ENCODE peak calls at places on chromosomes 13 and 19, in seven cellular contexts. B, Y, O, A, T, C and N are unnamed samples.

GRCh38 chr19:30479657-30480056 is 107.5 kb downstream of the ZNF536 start:
- DNase-seq in B (no peak), Y (no peak), O (no peak), A (no peak), T (no peak), C (no peak), N (no peak)

GRCh38 chr13:27825153-27825552 is 32.9 kb downstream of the GSX1 start:
- DNase-seq in B (no peak), Y (no peak), O (no peak), A (no peak), T (no peak), C (no peak), N (no peak)

GRCh38 chr19:50465000-50465399 is 11.3 kb upstream of the EMC10 start:
- DNase-seq in B (no peak), Y (no peak), O (no peak), A (no peak), T (no peak), C (no peak), N (no peak)

GRCh38 chr19:57075801-57076492 is 43.8 kb upstream of the USP29 start:
- DNase-seq in B (no peak), Y (no peak), O (no peak), A (no peak), T (no peak), C (no peak), N (no peak)

GRCh38 chr13:54536112-54536511 is 1507.5 kb downstream of the OLFM4 start:
- DNase-seq in B (no peak), Y (no peak), O (no peak), A (no peak), T (no peak), C (no peak), N (no peak)

GRCh38 chr13:65339236-65339635 is 1890.9 kb downstream of the PCDH9 start:
- DNase-seq in B (no peak), Y (no peak), O (no peak), A (no peak), T (no peak), C (no peak), N (no peak)

GRCh38 chr13:48660356-48661076 is 6.8 kb downstream of the CYSLTR2 start:
- DNase-seq in B (no peak), Y (no peak), O (no peak), A (peak), T (no peak), C (no peak), N (no peak)

GRCh38 chr13:98450495-98451167 is 126.3 kb downstream of the STK24 start:
- DNase-seq in B (peak), Y (no peak), O (no peak), A (no peak), T (no peak), C (no peak), N (no peak)

GRCh38 chr19:1730157-1730556 is 23.1 kb upstream of the ONECUT3 start:
- DNase-seq in B (no peak), Y (no peak), O (no peak), A (no peak), T (no peak), C (no peak), N (no peak)

DNA sequence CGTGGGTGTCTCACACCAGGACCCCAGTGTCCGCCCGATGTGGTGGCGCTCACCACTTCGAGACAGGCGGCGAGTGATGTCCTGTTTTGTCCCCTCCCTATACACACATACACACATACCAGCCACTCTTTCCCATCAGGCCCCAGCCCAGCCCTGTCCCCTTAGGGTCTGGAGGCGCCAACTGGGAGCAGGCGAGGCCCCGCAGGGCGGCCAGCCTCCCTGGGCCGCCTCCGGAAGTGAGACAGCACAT is 38.1 kb upstream of the NANOS3 start:
- DNase-seq in B (no peak), Y (no peak), O (no peak), A (no peak), T (no peak), C (no peak), N (no peak)
- TF ChIP-seq POLR2A in B (no peak), Y (no peak), O (no peak), A (no peak), T (peak), C (no peak), N (peak)

GRCh38 chr19:38640368-38640767 is 7.1 kb upstream of the ACTN4 start:
- DNase-seq in B (no peak), Y (no peak), O (no peak), A (no peak), T (no peak), C (no peak), N (no peak)

GRCh38 chr19:38635483-38636399 is 11.7 kb upstream of the ACTN4 start:
- DNase-seq in B (no peak), Y (no peak), O (no peak), A (no peak), T (no peak), C (no peak), N (no peak)

GRCh38 chr19:38639679-38640078 is 7.8 kb upstream of the ACTN4 start:
- DNase-seq in B (no peak), Y (no peak), O (no peak), A (no peak), T (no peak), C (no peak), N (no peak)

GRCh38 chr19:38634757-38635482 is 12.5 kb upstream of the ACTN4 start:
- DNase-seq in B (peak), Y (no peak), O (peak), A (peak), T (peak), C (no peak), N (no peak)

DNA sequence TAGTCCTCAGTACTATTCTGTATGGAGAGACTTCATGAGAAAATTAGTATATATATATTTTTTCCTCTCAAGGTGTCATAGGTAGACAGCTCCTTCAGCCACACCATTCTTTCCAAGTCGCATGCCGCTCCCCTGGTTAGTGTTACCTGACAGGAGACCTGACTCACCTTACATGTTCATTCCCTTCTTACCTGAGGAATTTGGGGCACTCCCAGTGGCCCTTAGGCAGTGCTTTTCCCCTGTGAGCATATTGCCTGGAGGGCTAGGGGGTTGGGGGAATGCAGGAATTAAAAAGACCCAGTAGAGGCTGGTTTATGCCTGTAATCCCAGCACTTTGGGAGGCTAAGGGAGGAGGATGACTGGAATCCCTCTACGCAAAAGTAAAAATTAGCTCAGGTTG is 9.0 kb upstream of the ACTN4 start:
- DNase-seq in B (no peak), Y (no peak), O (no peak), A (no peak), T (no peak), C (no peak), N (no peak)
- TF ChIP-seq POLR2A in B (no peak), Y (no peak), O (no peak), A (no peak), T (no peak), C (no peak), N (no peak)

DNA sequence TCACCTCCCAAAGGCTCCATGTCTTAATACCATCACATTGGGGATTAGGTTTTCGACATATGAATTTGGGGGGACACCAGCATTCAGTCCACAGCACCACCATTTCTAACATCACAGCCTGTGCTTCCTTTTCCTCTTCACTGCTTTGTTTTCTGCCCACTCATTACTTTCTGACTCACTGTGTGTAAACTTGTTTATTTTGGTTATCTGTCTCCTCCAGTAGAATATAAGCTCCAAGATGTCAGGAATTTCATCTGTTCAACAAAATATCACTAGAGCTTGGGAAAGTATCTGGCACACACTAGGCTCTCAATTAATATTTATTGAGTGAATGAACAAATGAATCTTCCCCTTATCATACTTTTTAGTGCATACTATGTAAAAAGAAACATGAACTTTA is 152.0 kb downstream of the NUFIP1 start:
- DNase-seq in B (no peak), Y (no peak), O (no peak), A (no peak), T (no peak), C (no peak), N (no peak)
- TF ChIP-seq POLR2A in B (no peak), Y (no peak), O (no peak), A (no peak), T (no peak), C (no peak), N (no peak)

DNA sequence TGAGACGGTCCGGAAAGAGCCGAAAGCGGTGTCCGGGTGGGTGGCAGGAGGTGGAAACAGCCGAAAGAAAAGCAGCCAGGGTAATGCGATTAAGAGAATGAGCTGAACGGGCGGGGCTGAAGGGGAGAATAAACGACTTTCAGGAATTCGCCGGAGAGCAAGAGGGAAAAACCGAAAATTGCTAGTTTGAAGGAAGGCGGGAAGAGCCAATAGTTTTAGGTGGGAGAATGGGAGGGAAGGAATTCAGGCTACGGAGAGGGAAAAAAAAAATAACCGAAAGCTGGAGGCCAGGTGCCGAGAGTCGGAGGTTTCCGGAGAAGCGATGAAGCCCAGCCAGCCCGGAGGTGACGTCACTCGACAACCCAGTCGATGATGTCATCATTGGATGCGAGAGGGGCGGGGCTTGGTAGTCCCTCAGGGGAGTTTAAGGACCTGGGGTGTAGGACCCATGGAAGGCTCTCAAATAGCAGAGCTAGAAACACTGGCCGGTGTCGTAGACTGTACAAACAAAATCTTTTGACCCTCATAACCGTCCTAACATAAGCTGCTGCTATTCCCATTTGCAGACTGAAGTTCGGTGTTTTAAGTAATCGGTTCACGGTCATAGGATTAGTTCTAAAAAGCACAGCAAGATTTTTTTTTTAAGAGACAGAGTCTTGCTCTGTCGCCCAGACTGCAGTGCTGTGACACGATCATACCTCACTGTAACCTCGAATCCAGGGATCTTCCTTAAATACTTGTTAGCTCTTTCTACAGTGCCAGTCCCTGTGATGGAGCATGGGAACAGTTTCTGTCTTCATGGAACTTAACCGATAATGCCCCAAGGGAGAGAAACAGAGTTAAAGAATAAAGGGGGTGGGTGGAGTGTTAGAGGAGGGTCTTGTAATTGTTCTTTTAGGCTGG is at the start of gene ZC3H4:
- DNase-seq in B (peak), Y (peak), O (peak), A (peak), T (peak), C (peak), N (peak)
- TF ChIP-seq POLR2A in B (peak), Y (no peak), O (no peak), A (peak), T (peak), C (peak), N (no peak)

GRCh38 chr19:36331353-36332228 is 47.4 kb downstream of the ZFP14 start:
- DNase-seq in B (peak), Y (no peak), O (peak), A (peak), T (peak), C (peak), N (peak)
- TF ChIP-seq POLR2A in B (no peak), Y (no peak), O (no peak), A (no peak), T (no peak), C (no peak), N (no peak)

GRCh38 chr19:10838377-10838776 is 2.4 kb upstream of the TMED1 start:
- DNase-seq in B (no peak), Y (no peak), O (no peak), A (no peak), T (no peak), C (no peak), N (no peak)

GRCh38 chr19:10836478-10837325 is 690 bp upstream of the TMED1 start:
- DNase-seq in B (peak), Y (peak), O (peak), A (no peak), T (peak), C (peak), N (no peak)

GRCh38 chr19:10835089-10835753 is 791 bp downstream of the TMED1 start:
- DNase-seq in B (peak), Y (no peak), O (peak), A (no peak), T (no peak), C (no peak), N (no peak)

GRCh38 chr19:10832659-10833296 is 3.2 kb downstream of the TMED1 start:
- DNase-seq in B (no peak), Y (no peak), O (no peak), A (no peak), T (no peak), C (no peak), N (no peak)

DNA sequence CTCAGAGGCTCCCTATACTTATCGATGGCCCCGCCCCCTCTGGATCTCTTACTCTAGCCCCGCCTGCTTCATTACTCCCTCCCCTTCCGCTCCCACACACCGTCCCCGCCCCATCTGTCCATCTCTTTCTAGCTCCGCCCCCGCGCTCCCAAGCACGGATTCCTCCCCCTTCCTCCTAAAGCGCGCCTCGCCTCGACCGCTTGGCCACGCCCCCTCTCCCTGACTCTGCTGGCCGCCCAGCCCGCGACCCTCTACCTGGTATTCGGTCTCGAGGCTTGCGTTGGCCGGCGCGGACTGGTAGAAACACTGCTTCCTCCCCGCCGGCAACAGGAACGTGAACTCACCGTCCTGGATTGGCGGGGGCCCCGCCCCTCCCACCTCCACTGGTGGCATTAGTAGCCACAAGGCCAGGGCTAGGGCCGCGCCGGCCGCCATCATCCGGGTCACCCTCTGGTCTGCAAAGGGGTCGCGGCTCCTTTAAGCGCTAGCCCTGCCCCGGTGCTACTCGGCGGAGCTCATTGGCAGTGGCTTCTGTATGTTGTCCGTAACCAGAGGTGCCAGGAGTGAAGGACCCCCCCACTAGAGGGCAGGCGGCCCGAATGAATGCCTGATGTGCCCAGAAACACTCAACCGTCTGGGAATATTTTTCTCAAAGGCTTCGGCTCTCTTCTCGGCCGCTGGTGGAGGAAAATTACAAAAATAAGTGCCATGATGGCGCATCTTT is at the start of gene TMED1:
- DNase-seq in B (peak), Y (peak), O (peak), A (peak), T (peak), C (peak), N (peak)
- TF ChIP-seq POLR2A in B (peak), Y (no peak), O (peak), A (peak), T (peak), C (peak), N (peak)

GRCh38 chr19:18996351-18996750 is 37.0 kb downstream of the SUGP2 start:
- DNase-seq in B (no peak), Y (no peak), O (no peak), A (no peak), T (no peak), C (no peak), N (no peak)
- TF ChIP-seq POLR2A in B (no peak), Y (no peak), O (no peak), A (no peak), T (no peak), C (no peak), N (no peak)

DNA sequence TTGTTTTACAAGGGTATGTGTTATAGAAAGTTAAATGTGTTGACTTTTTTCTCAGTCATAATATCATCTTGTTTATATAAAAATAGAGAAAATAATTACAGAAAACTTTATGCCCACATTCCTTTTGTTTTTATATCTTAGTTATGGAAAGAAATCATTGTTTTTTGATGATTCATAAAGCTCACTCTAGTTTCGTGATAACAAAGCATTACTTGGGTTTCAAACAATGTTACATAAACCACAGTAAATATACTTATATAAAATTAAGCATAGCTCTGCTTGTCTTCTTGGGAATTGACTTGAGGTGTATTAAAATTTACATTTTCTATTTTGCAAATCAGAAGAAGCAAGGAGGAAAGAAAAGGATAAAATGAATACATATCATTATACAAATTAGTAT is 111.8 kb downstream of the SGCG start:
- DNase-seq in B (no peak), Y (no peak), O (no peak), A (no peak), T (no peak), C (no peak), N (no peak)
- TF ChIP-seq POLR2A in B (no peak), Y (no peak), O (no peak), A (no peak), T (no peak), C (no peak), N (no peak)

GRCh38 chr19:48393559-48394330 is at the start of gene GRIN2D:
- DNase-seq in B (peak), Y (no peak), O (no peak), A (no peak), T (no peak), C (no peak), N (no peak)

GRCh38 chr19:48390188-48391099 is 907 bp downstream of the KDELR1 start:
- DNase-seq in B (peak), Y (no peak), O (no peak), A (peak), T (peak), C (no peak), N (no peak)

GRCh38 chr19:48394331-48395169 is 1.1 kb downstream of the GRIN2D start:
- DNase-seq in B (no peak), Y (no peak), O (no peak), A (no peak), T (no peak), C (no peak), N (no peak)

GRCh38 chr19:48393196-48393558 is 291 bp upstream of the GRIN2D start:
- DNase-seq in B (no peak), Y (no peak), O (no peak), A (no peak), T (no peak), C (no peak), N (no peak)

DNA sequence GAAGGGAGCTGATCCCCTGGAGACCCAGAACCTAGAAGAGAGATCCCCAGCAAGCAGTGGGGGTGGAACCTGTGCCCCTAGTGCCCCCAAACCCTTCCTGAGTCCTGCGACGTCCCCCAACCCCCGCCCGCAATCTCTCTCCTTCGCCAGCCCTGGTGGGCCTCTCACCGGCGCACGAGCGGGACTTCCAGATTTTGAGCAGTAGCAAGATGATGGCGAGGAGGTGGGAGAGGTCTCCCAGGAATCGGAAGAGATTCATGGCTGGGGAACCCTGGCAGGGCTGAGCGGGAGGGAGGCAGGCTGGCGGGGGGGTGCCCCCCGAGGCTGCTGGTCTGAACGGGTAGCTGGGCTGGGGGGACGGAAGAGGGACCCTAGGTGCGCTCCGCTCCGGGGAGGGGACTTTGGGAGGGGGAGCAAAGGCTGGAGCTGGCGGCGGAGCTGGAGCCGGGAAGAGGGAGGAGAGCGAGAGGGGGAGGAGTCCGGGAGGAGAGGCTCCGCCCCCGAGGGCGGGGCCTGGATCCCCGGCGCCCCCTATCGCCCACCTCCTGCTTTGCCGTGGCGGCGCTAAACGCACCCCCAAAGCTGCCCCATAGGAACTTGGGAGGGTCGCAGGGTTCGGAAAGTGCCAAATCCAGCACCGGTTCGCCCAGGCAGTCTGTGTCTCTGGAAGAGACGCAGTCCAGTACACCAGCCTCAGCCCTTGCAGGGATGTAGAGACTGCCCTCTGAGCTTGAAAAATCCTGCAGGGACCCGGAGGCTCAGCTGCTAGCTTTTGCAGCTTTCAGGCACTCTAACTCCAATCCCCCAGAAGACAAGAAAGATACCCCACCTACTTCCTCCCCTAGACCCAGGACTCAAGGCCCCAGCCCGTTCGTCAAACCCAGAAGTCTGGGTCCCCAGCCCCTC is at the start of gene KDELR1:
- DNase-seq in B (peak), Y (no peak), O (peak), A (peak), T (peak), C (no peak), N (no peak)
- TF ChIP-seq POLR2A in B (peak), Y (no peak), O (peak), A (peak), T (peak), C (peak), N (no peak)